ENCODE peak calls at places on chromosomes 3 and 15, in six cellular contexts. H is heart left ventricle; Z is CD4-positive, alpha-beta T cell; X is upper lobe of right lung; J is GM12878; C is adrenal gland. O is an unnamed sample. For H3K27me3, the result is how much of the 10 kb centered on the place peaks cover.

GRCh38 chr3:11495948-11496557 is 147.7 kb downstream of the VGLL4 start:
- DNase-seq in X (no peak), C (no peak), H (peak), J (no peak), Z (no peak), O (no peak)

GRCh38 chr15:73897441-73898261 is 24.3 kb downstream of the TBC1D21 start:
- DNase-seq in Z (peak), J (no peak), H (peak), X (peak), C (peak), O (peak)

GRCh38 chr3:4801924-4802323 is 177.3 kb upstream of the BHLHE40 start:
- DNase-seq in X (no peak), Z (no peak), C (no peak), H (no peak), J (no peak), O (no peak)

GRCh38 chr3:31439888-31440287 is 92.8 kb upstream of the STT3B start:
- DNase-seq in J (no peak), C (no peak), X (no peak), H (no peak), Z (no peak), O (no peak)

GRCh38 chr15:51226813-51227212 is 111.6 kb downstream of the CYP19A1 start:
- DNase-seq in C (no peak), H (no peak), X (no peak), Z (no peak), J (no peak), O (no peak)

GRCh38 chr15:63727542-63727941 is 106.2 kb downstream of the HERC1 start:
- DNase-seq in H (no peak), J (no peak), X (no peak), C (no peak), Z (no peak), O (no peak)

GRCh38 chr15:40902605-40903561 is 8.6 kb downstream of the VPS18 start:
- DNase-seq in J (no peak), X (peak), Z (no peak), H (no peak), C (peak), O (peak)

GRCh38 chr3:10142707-10143560 is 1.4 kb downstream of the VHL start:
- DNase-seq in C (peak), Z (no peak), J (no peak), H (no peak), X (no peak), O (no peak)

GRCh38 chr15:41878355-41878699 is 15.5 kb downstream of the SPTBN5 start:
- DNase-seq in Z (no peak), J (no peak), H (no peak), X (no peak), C (no peak), O (no peak)

GRCh38 chr15:77622212-77622941 is 10.3 kb downstream of the LINGO1 start:
- DNase-seq in H (no peak), Z (no peak), J (no peak), X (no peak), C (no peak), O (no peak)

GRCh38 chr3:125057186-125057850 is 1.5 kb upstream of the HEG1 start:
- DNase-seq in J (no peak), H (no peak), Z (no peak), X (no peak), C (peak), O (no peak)

GRCh38 chr3:44104668-44105321 is 136.9 kb upstream of the TOPAZ1 start:
- DNase-seq in H (no peak), Z (no peak), C (no peak), X (no peak), J (peak), O (no peak)

GRCh38 chr15:95864467-95864886 is 466.0 kb upstream of the NR2F2 start:
- DNase-seq in H (no peak), Z (no peak), J (peak), X (no peak), C (no peak), O (no peak)

GRCh38 chr3:152123457-152123856 is 145.3 kb upstream of the MBNL1 start:
- DNase-seq in J (no peak), X (no peak), Z (no peak), C (no peak), H (no peak), O (no peak)
- TF ChIP-seq CTCF in J (no peak), X (no peak), Z (no peak), C (no peak), H (no peak), O (no peak)

GRCh38 chr3:46463120-46463867 is 1.4 kb downstream of the LTF start:
- DNase-seq in Z (no peak), H (peak), C (no peak), J (no peak), X (no peak), O (no peak)
- H3K27me3 ChIP-seq in Z (under half), H (under half), C (under half), J (under half), X (under half), O (under half)

GRCh38 chr15:76105911-76106310 is 46.1 kb downstream of the TMEM266 start:
- DNase-seq in H (no peak), C (no peak), Z (no peak), X (no peak), J (no peak), O (no peak)

GRCh38 chr15:76101655-76102054 is 41.9 kb downstream of the TMEM266 start:
- DNase-seq in X (no peak), Z (no peak), H (no peak), C (no peak), J (no peak), O (no peak)

GRCh38 chr15:76109046-76109445 is 49.3 kb downstream of the TMEM266 start:
- DNase-seq in H (no peak), C (no peak), X (no peak), J (no peak), Z (no peak), O (no peak)

GRCh38 chr15:76108021-76108723 is 48.4 kb downstream of the TMEM266 start:
- DNase-seq in H (peak), C (peak), J (no peak), X (no peak), Z (no peak), O (no peak)

GRCh38 chr15:76107169-76107568 is 47.4 kb downstream of the TMEM266 start:
- DNase-seq in H (no peak), Z (no peak), J (no peak), X (no peak), C (no peak), O (no peak)
- TF ChIP-seq CTCF in H (no peak), Z (no peak), J (no peak), X (no peak), C (no peak), O (no peak)

GRCh38 chr3:14801031-14801430 is 17.7 kb upstream of the FGD5 start:
- DNase-seq in J (no peak), C (no peak), X (no peak), H (no peak), Z (no peak), O (no peak)
- H3K27me3 ChIP-seq in J (under half), C (under half), X (under half), H (under half), Z (under half), O (under half)